ENCODE peak calls at places on chromosome 21, in five cellular contexts. G, Q, W, C and P are unnamed samples.

GRCh38 chr21:42546433-42546832 is 32.8 kb downstream of the SLC37A1 start:
- DNase-seq in G (no peak), Q (no peak), W (no peak), C (no peak), P (no peak)

GRCh38 chr21:17390575-17390974 is 122.3 kb upstream of the CXADR start:
- DNase-seq in G (peak), Q (no peak), W (no peak), C (no peak), P (no peak)

GRCh38 chr21:15063821-15064575 is 802 bp downstream of the NRIP1 start:
- DNase-seq in G (no peak), Q (peak), W (peak), C (peak), P (no peak)

GRCh38 chr21:21165063-21165645 is 166.9 kb downstream of the NCAM2 start:
- DNase-seq in G (peak), Q (no peak), W (no peak), C (no peak), P (no peak)

GRCh38 chr21:31409849-31410762 is 66.0 kb upstream of the TIAM1 start:
- DNase-seq in G (no peak), Q (no peak), W (no peak), C (no peak), P (no peak)

GRCh38 chr21:15514073-15514946 is 215.5 kb upstream of the USP25 start:
- DNase-seq in G (no peak), Q (no peak), W (no peak), C (no peak), P (no peak)

GRCh38 chr21:17911628-17912027 is 92.5 kb upstream of the C21orf91 start:
- DNase-seq in G (peak), Q (no peak), W (no peak), C (no peak), P (no peak)

GRCh38 chr21:14977814-14978213 is 87.0 kb downstream of the NRIP1 start:
- DNase-seq in G (no peak), Q (no peak), W (no peak), C (no peak), P (no peak)

GRCh38 chr21:18529253-18529652 is 125.7 kb upstream of the TMPRSS15 start:
- DNase-seq in G (no peak), Q (no peak), W (no peak), C (no peak), P (no peak)

GRCh38 chr21:15141236-15141970 is 76.6 kb upstream of the NRIP1 start:
- DNase-seq in G (no peak), Q (peak), W (peak), C (no peak), P (no peak)

GRCh38 chr21:17494051-17494450 is 18.8 kb upstream of the CXADR start:
- DNase-seq in G (no peak), Q (no peak), W (no peak), C (no peak), P (no peak)

GRCh38 chr21:25639922-25640670 is 1.0 kb downstream of the JAM2 start:
- DNase-seq in G (no peak), Q (no peak), W (no peak), C (peak), P (no peak)

GRCh38 chr21:10430007-10430406 is 91.4 kb upstream of the TPTE start:
- DNase-seq in G (no peak), Q (no peak), W (no peak), C (no peak), P (no peak)

GRCh38 chr21:29604096-29604495 is 305.4 kb downstream of the BACH1 start:
- DNase-seq in G (no peak), Q (no peak), W (no peak), C (no peak), P (no peak)

GRCh38 chr21:34881421-34881820 is 167.7 kb downstream of the RUNX1 start:
- DNase-seq in G (peak), Q (no peak), W (no peak), C (no peak), P (peak)

GRCh38 chr21:14533555-14534400 is 12.3 kb downstream of the SAMSN1 start:
- DNase-seq in G (no peak), Q (no peak), W (peak), C (no peak), P (no peak)

GRCh38 chr21:33966324-33966949 is 50.8 kb upstream of the ATP5PO start:
- DNase-seq in G (no peak), Q (no peak), W (no peak), C (no peak), P (peak)

GRCh38 chr21:23858878-23859277 is 1748.4 kb downstream of the MRPL39 start:
- DNase-seq in G (no peak), Q (no peak), W (no peak), C (no peak), P (no peak)

GRCh38 chr21:30831194-30831765 is 1.7 kb upstream of the KRTAP7-1 start:
- DNase-seq in G (no peak), Q (no peak), W (no peak), C (no peak), P (no peak)

GRCh38 chr21:17769049-17769845 is 49.9 kb downstream of the C21orf91 start:
- DNase-seq in G (no peak), Q (no peak), W (no peak), C (no peak), P (no peak)

GRCh38 chr21:27759091-27759659 is 792.3 kb upstream of the ADAMTS5 start:
- DNase-seq in G (no peak), Q (no peak), W (no peak), C (no peak), P (no peak)

GRCh38 chr21:35035581-35035980 is 13.5 kb downstream of the RUNX1 start:
- DNase-seq in G (no peak), Q (no peak), W (no peak), C (no peak), P (peak)

GRCh38 chr21:16570196-16570595 is 840.4 kb downstream of the USP25 start:
- DNase-seq in G (peak), Q (no peak), W (no peak), C (no peak), P (no peak)

GRCh38 chr21:18549214-18549905 is 145.8 kb upstream of the TMPRSS15 start:
- DNase-seq in G (no peak), Q (no peak), W (no peak), C (no peak), P (no peak)

GRCh38 chr21:26136686-26137085 is 33.9 kb downstream of the APP start:
- DNase-seq in G (no peak), Q (no peak), W (no peak), C (no peak), P (no peak)

GRCh38 chr21:25733859-25734653 is 648 bp downstream of the ATP5PF start:
- DNase-seq in G (peak), Q (no peak), W (no peak), C (no peak), P (no peak)

GRCh38 chr21:25313891-25314646 is 293.2 kb downstream of the MRPL39 start:
- DNase-seq in G (peak), Q (no peak), W (no peak), C (no peak), P (no peak)

GRCh38 chr21:20875741-20876140 is 122.5 kb upstream of the NCAM2 start:
- DNase-seq in G (no peak), Q (no peak), W (no peak), C (no peak), P (no peak)

GRCh38 chr21:35095859-35096291 is 46.8 kb upstream of the RUNX1 start:
- DNase-seq in G (peak), Q (no peak), W (no peak), C (no peak), P (no peak)

GRCh38 chr21:27024316-27024715 is 57.4 kb upstream of the ADAMTS5 start:
- DNase-seq in G (peak), Q (no peak), W (no peak), C (no peak), P (no peak)

GRCh38 chr21:34890724-34891609 is 158.1 kb downstream of the RUNX1 start:
- DNase-seq in G (peak), Q (no peak), W (no peak), C (no peak), P (peak)

GRCh38 chr21:17901458-17902092 is 82.4 kb upstream of the C21orf91 start:
- DNase-seq in G (peak), Q (no peak), W (no peak), C (no peak), P (no peak)

GRCh38 chr21:34908424-34909055 is 140.6 kb downstream of the RUNX1 start:
- DNase-seq in G (no peak), Q (no peak), W (no peak), C (no peak), P (no peak)

GRCh38 chr21:34730194-34730593 is 61.4 kb downstream of the CLIC6 start:
- DNase-seq in G (no peak), Q (no peak), W (no peak), C (no peak), P (no peak)

GRCh38 chr21:23952269-23952668 is 1655.0 kb downstream of the MRPL39 start:
- DNase-seq in G (no peak), Q (no peak), W (no peak), C (no peak), P (no peak)

GRCh38 chr21:21373969-21374368 is 375.8 kb downstream of the NCAM2 start:
- DNase-seq in G (no peak), Q (no peak), W (no peak), C (no peak), P (no peak)

GRCh38 chr21:15557925-15558324 is 171.9 kb upstream of the USP25 start:
- DNase-seq in G (no peak), Q (no peak), W (no peak), C (no peak), P (no peak)

GRCh38 chr21:45377325-45377709 is 27.6 kb upstream of the COL18A1 start:
- DNase-seq in G (no peak), Q (no peak), W (no peak), C (no peak), P (no peak)

GRCh38 chr21:45377866-45378257 is 27.1 kb upstream of the COL18A1 start:
- DNase-seq in G (no peak), Q (no peak), W (no peak), C (no peak), P (no peak)

GRCh38 chr21:45379171-45379900 is 25.6 kb upstream of the COL18A1 start:
- DNase-seq in G (no peak), Q (no peak), W (no peak), C (no peak), P (no peak)

GRCh38 chr21:45379901-45380330 is 25.0 kb upstream of the COL18A1 start:
- DNase-seq in G (no peak), Q (no peak), W (no peak), C (no peak), P (no peak)

GRCh38 chr21:45378258-45378966 is 26.6 kb upstream of the COL18A1 start:
- DNase-seq in G (peak), Q (no peak), W (no peak), C (no peak), P (no peak)
- TF ChIP-seq POLR2A in G (no peak), Q (no peak), W (no peak), C (no peak), P (no peak)

DNA sequence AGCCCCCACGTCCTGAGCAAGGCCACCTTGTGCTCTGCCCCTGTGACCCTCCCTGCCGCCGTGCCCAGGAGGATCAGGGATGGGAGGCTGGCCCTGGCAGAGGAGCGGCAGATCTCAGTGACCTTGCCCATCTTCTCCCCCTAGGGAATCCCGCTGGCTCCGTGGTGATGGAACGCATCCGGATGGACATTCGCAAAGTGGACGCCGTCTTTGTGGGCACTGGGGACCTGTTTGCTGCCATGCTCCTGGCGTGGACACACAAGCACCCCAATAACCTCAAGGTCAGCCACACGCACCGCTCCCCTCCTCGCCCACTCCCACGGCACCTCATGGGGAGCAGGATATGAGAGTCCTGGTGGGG is 22.7 kb downstream of the CSTB start:
- DNase-seq in G (no peak), Q (no peak), W (no peak), C (no peak), P (no peak)
- TF ChIP-seq POLR2A in G (no peak), Q (no peak), W (no peak), C (no peak), P (no peak)

GRCh38 chr21:37220981-37221664 is 46.0 kb downstream of the VPS26C start:
- DNase-seq in G (peak), Q (peak), W (peak), C (peak), P (peak)
- TF ChIP-seq POLR2A in G (peak), Q (no peak), W (peak), C (peak), P (no peak)

GRCh38 chr21:44619886-44620285 is 7.0 kb upstream of the KRTAP10-9 start:
- DNase-seq in G (no peak), Q (no peak), W (no peak), C (no peak), P (no peak)
- TF ChIP-seq POLR2A in G (no peak), Q (no peak), W (no peak), C (no peak), P (no peak)

GRCh38 chr21:41507521-41508414 is at the start of gene TMPRSS2:
- DNase-seq in G (no peak), Q (peak), W (no peak), C (no peak), P (no peak)
- TF ChIP-seq POLR2A in G (no peak), Q (peak), W (no peak), C (no peak), P (no peak)

GRCh38 chr21:36113647-36114428 is 21.0 kb upstream of the CBR3 start:
- DNase-seq in G (no peak), Q (peak), W (no peak), C (no peak), P (no peak)
- TF ChIP-seq POLR2A in G (no peak), Q (no peak), W (no peak), C (no peak), P (no peak)

GRCh38 chr21:38358098-38358497 is 101.3 kb downstream of the KCNJ15 start:
- DNase-seq in G (no peak), Q (no peak), W (no peak), C (no peak), P (no peak)
- TF ChIP-seq POLR2A in G (no peak), Q (no peak), W (no peak), C (no peak), P (no peak)

DNA sequence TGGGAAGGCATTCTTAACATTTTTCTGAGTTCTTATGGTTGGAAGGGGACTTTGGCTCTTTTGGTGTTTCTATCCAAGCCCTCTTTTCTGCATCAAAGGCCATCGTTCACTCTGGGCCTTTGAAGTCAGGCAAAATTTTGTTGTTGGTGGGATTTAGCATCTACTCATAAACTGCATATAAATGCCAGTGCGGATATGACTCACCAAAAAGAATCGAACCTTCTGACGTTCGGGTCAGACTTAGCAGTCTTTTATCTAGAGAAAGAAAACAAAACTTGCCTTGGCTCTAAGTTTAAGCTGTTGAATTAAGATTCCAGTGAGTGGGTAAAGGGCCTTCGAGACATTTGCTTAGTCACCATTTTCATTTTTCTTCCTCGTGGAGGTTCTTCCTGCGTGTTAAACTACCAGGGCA is 51.4 kb downstream of the EVA1C start:
- DNase-seq in G (peak), Q (no peak), W (no peak), C (no peak), P (no peak)
- TF ChIP-seq POLR2A in G (no peak), Q (no peak), W (no peak), C (no peak), P (no peak)

GRCh38 chr21:39952265-39952664 is 85.0 kb downstream of the PCP4 start:
- DNase-seq in G (no peak), Q (no peak), W (no peak), C (no peak), P (no peak)
- TF ChIP-seq POLR2A in G (no peak), Q (no peak), W (no peak), C (no peak), P (no peak)

DNA sequence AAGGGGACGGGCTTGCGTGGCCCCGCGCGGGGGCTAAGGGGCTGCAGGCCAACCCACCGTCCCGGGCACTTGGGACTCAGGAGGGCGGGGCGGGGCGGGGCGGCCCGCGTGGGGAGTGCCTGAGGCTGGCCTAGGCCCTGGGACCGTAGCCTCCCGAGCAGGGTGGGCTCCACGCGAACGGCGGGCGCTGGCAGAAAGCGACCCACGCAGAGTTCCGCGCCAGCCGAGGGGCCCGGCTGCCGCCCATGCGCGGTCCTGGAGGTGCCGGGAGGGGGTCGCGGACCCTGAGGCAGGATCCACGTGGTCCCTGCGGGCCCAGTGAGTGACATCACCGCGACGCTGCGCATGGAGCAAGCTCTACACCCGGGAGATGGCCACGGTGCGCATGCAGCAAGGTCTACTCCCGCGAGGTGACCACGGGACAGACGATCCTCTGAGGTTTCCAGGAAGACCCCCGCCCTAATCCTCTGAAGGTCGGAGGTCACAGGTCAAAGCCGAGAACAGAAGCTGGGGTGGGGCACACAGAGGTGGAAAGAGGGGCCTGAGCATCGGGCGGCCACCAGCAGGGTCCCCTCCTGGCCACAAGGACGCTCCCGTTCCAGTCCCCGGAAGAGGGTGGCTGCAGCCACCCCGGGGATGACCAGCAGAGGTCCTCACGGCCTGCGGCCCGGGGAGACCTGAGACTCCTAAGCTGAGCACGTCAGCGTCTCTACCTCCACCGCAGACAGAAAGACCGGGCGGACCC is 13.5 kb upstream of the SLC19A1 start:
- DNase-seq in G (peak), Q (peak), W (peak), C (peak), P (no peak)
- TF ChIP-seq POLR2A in G (peak), Q (no peak), W (peak), C (no peak), P (no peak)